ENCODE peak calls at places on chromosome 21, in eight cellular contexts. T, F, L, B, Y, D, A and R are unnamed samples.

GRCh38 chr21:44704636-44705001 is 6.8 kb downstream of the TSPEAR start:
- DNase-seq in T (no peak), Y (no peak), L (peak), D (no peak), A (no peak), F (no peak), B (no peak), R (no peak)

GRCh38 chr21:26954591-26955214 is 12.2 kb downstream of the ADAMTS5 start:
- DNase-seq in T (no peak), Y (peak), A (no peak), B (no peak), D (no peak), L (no peak), F (no peak), R (no peak)

GRCh38 chr21:8989261-8989882 is 1532.0 kb upstream of the TPTE start:
- DNase-seq in L (no peak), B (no peak), T (no peak), F (no peak), D (peak), A (peak), Y (no peak), R (no peak)

GRCh38 chr21:21290751-21291150 is 292.5 kb downstream of the NCAM2 start:
- DNase-seq in B (no peak), F (no peak), A (no peak), T (no peak), D (no peak), Y (no peak), L (no peak), R (no peak)

GRCh38 chr21:36873511-36873910 is 93.0 kb downstream of the HLCS start:
- DNase-seq in T (no peak), B (no peak), Y (peak), F (no peak), A (peak), D (no peak), L (no peak), R (no peak)

GRCh38 chr21:46048926-46049889 is 48.7 kb upstream of the COL6A2 start:
- DNase-seq in F (peak), D (no peak), Y (peak), T (peak), L (no peak), A (peak), B (no peak), R (peak)

GRCh38 chr21:25964009-25964408 is 206.6 kb downstream of the APP start:
- DNase-seq in Y (no peak), F (peak), B (no peak), A (peak), T (no peak), D (no peak), L (no peak), R (peak)

GRCh38 chr21:46121286-46122221 is 23.6 kb downstream of the COL6A2 start:
- DNase-seq in L (no peak), Y (no peak), T (peak), D (no peak), F (no peak), B (peak), A (no peak), R (no peak)

GRCh38 chr21:21000576-21001175 is 2.5 kb downstream of the NCAM2 start:
- DNase-seq in Y (no peak), F (no peak), D (no peak), L (no peak), T (no peak), A (no peak), B (no peak), R (no peak)

GRCh38 chr21:46323227-46323709 is 402 bp downstream of the C21orf58 start:
- DNase-seq in A (no peak), L (no peak), T (no peak), F (no peak), B (no peak), Y (no peak), D (no peak), R (no peak)

GRCh38 chr21:45252448-45252925 is 35.2 kb downstream of the POFUT2 start:
- DNase-seq in L (no peak), F (no peak), A (no peak), D (no peak), Y (no peak), T (no peak), B (no peak), R (no peak)

GRCh38 chr21:46605759-46606426 is 1.0 kb upstream of the S100B start:
- DNase-seq in D (no peak), T (no peak), L (peak), F (no peak), Y (no peak), A (no peak), B (peak), R (no peak)

GRCh38 chr21:37452222-37452621 is 85.6 kb downstream of the DYRK1A start:
- DNase-seq in B (no peak), F (peak), Y (peak), L (no peak), T (no peak), A (no peak), D (no peak), R (peak)

GRCh38 chr21:16308269-16308668 is 578.5 kb downstream of the USP25 start:
- DNase-seq in D (no peak), A (no peak), L (peak), T (no peak), Y (peak), F (peak), B (no peak), R (peak)

GRCh38 chr21:27024971-27025370 is 58.1 kb upstream of the ADAMTS5 start:
- DNase-seq in T (no peak), B (no peak), A (no peak), F (no peak), L (no peak), D (no peak), Y (peak), R (no peak)

GRCh38 chr21:16838330-16838729 is 674.5 kb upstream of the CXADR start:
- DNase-seq in T (no peak), Y (no peak), B (no peak), F (peak), L (no peak), D (no peak), A (no peak), R (no peak)

GRCh38 chr21:37341254-37341960 is 25.2 kb upstream of the DYRK1A start:
- DNase-seq in B (no peak), T (no peak), Y (peak), F (peak), A (peak), D (no peak), L (no peak), R (no peak)

GRCh38 chr21:45262616-45263015 is 25.1 kb downstream of the POFUT2 start:
- DNase-seq in B (no peak), F (no peak), D (no peak), A (no peak), Y (no peak), T (no peak), L (no peak), R (no peak)

GRCh38 chr21:24941316-24942185 is 665.7 kb downstream of the MRPL39 start:
- DNase-seq in B (no peak), D (no peak), Y (no peak), F (no peak), L (no peak), A (peak), T (no peak), R (peak)

GRCh38 chr21:14877581-14878228 is 187.1 kb downstream of the NRIP1 start:
- DNase-seq in F (peak), A (peak), Y (no peak), D (no peak), T (no peak), B (no peak), L (peak), R (no peak)

GRCh38 chr21:36639769-36640168 is 59.1 kb upstream of the SIM2 start:
- DNase-seq in B (no peak), A (no peak), Y (no peak), T (no peak), L (no peak), F (no peak), D (no peak), R (no peak)

GRCh38 chr21:27190601-27191000 is 223.7 kb upstream of the ADAMTS5 start:
- DNase-seq in B (no peak), T (no peak), F (peak), D (no peak), A (peak), L (no peak), Y (peak), R (peak)

GRCh38 chr21:36477559-36477958 is 2.4 kb downstream of the CLDN14 start:
- DNase-seq in Y (no peak), T (no peak), L (no peak), B (no peak), A (no peak), F (no peak), D (no peak), R (no peak)

GRCh38 chr21:45456836-45457160 is 51.8 kb downstream of the COL18A1 start:
- DNase-seq in L (no peak), D (no peak), F (no peak), T (no peak), B (no peak), Y (no peak), A (no peak), R (no peak)

GRCh38 chr21:15355066-15355465 is 290.3 kb upstream of the NRIP1 start:
- DNase-seq in B (no peak), Y (no peak), F (peak), D (no peak), A (no peak), L (no peak), T (no peak), R (no peak)

GRCh38 chr21:44428281-44428942 is 26.9 kb upstream of the LRRC3 start:
- DNase-seq in B (peak), A (peak), Y (no peak), L (no peak), D (no peak), T (no peak), F (no peak), R (peak)

GRCh38 chr21:34358866-34359265 is 4.9 kb upstream of the KCNE2 start:
- DNase-seq in B (no peak), Y (no peak), T (no peak), A (no peak), F (no peak), L (no peak), D (no peak), R (no peak)

GRCh38 chr21:34362670-34363069 is 1.1 kb upstream of the KCNE2 start:
- DNase-seq in F (no peak), D (no peak), T (no peak), Y (no peak), L (no peak), B (no peak), A (no peak), R (no peak)

GRCh38 chr21:34357889-34358288 is 5.9 kb upstream of the KCNE2 start:
- DNase-seq in L (no peak), A (no peak), T (no peak), B (no peak), D (no peak), Y (no peak), F (no peak), R (no peak)

GRCh38 chr21:34362136-34362444 is 1.7 kb upstream of the KCNE2 start:
- DNase-seq in F (no peak), A (no peak), T (no peak), L (no peak), Y (no peak), B (no peak), D (no peak), R (no peak)

GRCh38 chr21:34360488-34361241 is 3.1 kb upstream of the KCNE2 start:
- DNase-seq in L (no peak), B (no peak), F (no peak), D (no peak), Y (no peak), A (peak), T (no peak), R (no peak)
- TF ChIP-seq CTCF in L (no peak), B (no peak), F (no peak), D (no peak), Y (no peak), A (peak), T (no peak), R (no peak)

DNA sequence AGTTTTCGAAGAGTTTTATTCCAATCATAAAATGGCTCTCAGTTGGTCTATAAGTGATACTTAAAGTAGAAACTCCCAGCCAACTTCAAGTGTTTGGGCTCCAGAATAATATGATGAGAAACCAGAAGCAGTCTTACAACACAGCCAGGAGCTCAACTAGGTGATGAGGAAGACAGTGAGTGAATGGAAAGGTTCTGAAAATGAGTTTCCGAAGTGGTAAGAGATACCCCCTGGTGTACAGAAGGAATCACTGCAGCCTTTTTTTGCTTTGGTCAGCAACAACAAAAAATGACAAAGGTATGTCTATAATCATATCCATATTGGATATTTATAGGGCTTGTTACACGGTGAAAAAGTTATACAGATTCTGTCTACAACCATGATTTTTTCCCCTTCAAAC is 16.5 kb downstream of the KRTAP19-1 start:
- DNase-seq in F (no peak), A (peak), L (no peak), Y (no peak), D (peak), B (no peak), T (no peak), R (peak)
- TF ChIP-seq CTCF in F (no peak), A (peak), L (no peak), Y (peak), D (peak), B (no peak), T (no peak), R (peak)

GRCh38 chr21:41927727-41928409 is 25.9 kb downstream of the C2CD2 start:
- DNase-seq in B (peak), L (peak), T (no peak), F (no peak), A (no peak), D (no peak), Y (no peak), R (no peak)
- TF ChIP-seq CTCF in B (no peak), L (no peak), T (no peak), F (no peak), A (no peak), D (no peak), Y (no peak), R (no peak)

GRCh38 chr21:33698088-33698487 is 55.8 kb downstream of the ITSN1 start:
- DNase-seq in A (no peak), T (no peak), L (no peak), D (no peak), B (no peak), F (no peak), Y (no peak), R (no peak)
- TF ChIP-seq CTCF in A (no peak), T (no peak), L (no peak), D (no peak), B (no peak), F (no peak), Y (no peak), R (no peak)

GRCh38 chr21:29155118-29155932 is 24.9 kb downstream of the MAP3K7CL start:
- DNase-seq in L (no peak), D (no peak), A (peak), F (peak), B (no peak), Y (peak), T (peak), R (peak)
- TF ChIP-seq CTCF in L (no peak), D (no peak), A (no peak), F (peak), B (no peak), Y (no peak), T (no peak), R (no peak)

DNA sequence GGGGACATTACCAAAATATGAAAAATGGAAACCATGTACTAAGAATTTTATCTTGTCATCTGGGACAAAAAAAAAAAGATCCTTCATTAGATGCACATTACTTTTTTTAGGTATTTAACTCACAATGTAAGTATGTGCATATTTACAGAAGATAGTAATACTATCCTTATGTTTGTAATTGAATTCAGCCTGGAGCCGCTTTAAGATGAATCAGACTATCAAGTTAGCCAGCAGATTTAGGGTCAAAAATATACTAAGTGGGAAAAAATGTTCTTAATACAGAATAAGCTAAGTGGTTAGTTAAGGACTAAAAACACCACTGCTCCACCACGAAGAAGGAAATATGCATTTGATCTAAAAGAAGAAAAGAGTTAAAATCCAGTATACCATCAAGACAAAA is 49.1 kb downstream of the DSCAM start:
- DNase-seq in T (no peak), Y (peak), B (no peak), L (no peak), A (no peak), F (no peak), D (no peak), R (no peak)
- TF ChIP-seq CTCF in T (no peak), Y (no peak), B (no peak), L (no peak), A (no peak), F (no peak), D (no peak), R (no peak)

DNA sequence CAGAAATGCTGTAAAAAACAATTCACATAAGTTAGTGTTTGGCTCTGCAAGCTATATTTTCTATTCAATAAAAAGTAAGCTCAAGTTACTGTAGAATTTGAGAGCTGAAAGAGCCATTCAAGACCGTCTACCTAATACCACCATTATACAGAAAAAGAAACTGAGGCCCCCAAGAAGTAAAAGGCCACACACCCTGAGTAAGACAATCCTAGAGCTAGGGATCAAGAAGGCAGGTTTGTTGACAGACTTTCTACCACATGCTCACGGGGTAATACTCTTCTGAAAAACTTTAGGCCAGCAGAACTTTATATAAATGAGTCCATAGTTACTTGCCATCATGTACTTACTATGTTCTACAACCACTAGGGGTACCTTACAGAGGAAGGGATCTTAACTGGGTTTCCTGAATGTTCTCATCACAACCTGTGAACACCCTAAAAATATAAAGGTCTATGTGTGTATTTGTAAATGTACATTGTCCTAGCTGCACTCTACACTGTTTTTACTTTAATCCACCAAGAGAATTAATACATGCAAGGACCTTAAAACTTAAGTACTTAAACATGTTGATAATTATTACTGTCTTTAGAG is 2.7 kb downstream of the PSMG1 start:
- DNase-seq in B (no peak), T (no peak), A (peak), Y (peak), L (no peak), F (peak), D (no peak), R (peak)
- TF ChIP-seq CTCF in B (peak), T (no peak), A (peak), Y (peak), L (no peak), F (peak), D (no peak), R (peak)

DNA sequence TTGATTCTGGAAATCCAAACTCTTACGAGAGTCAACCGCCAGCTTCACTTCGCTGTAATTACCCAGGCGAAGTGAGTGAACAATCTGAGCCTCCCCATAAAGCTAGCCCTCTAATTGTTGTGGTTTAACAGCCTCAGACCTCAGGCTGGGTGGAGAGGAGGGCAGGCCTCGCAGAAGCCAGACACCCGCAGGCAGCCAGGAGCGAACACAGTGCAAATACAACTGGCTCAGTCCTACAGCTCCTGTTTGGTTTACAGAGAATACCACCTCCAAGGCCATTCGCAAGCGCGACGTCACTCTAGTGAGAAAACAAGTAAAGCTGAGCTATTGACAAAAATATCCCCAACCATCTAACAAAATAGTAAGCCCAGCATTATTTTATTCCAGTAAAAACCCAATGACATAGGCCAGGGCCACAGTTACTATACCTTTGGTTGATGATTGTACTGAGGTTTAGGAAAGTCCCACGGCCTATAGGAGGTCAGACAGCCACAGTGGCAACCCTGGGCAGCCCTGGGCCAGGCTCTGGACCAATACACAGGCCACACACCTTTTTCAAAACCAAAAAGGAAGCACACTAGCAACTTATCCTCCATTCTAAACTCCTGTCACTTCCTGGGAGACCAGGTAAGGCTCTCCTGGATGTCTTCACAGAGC is 163.3 kb downstream of the ETS2 start:
- DNase-seq in A (no peak), F (no peak), L (no peak), T (no peak), B (no peak), Y (no peak), D (no peak), R (no peak)
- TF ChIP-seq CTCF in A (no peak), F (no peak), L (no peak), T (no peak), B (no peak), Y (no peak), D (no peak), R (no peak)

GRCh38 chr21:42850866-42851391 is 28.4 kb downstream of the WDR4 start:
- DNase-seq in Y (peak), F (no peak), T (no peak), B (no peak), D (no peak), L (peak), A (peak), R (no peak)
- TF ChIP-seq CTCF in Y (peak), F (peak), T (no peak), B (peak), D (no peak), L (peak), A (peak), R (peak)